ENCODE peak calls at places on chromosomes 2 and 18, in four cellular contexts. A is HL-60, F is K562, R is GM12878. J is an unnamed sample.

GRCh38 chr18:7601249-7601620 is 34.1 kb downstream of the PTPRM start:
- DNase-seq in A (no peak), F (no peak), R (no peak), J (no peak)

GRCh38 chr2:74893332-74893731 is 59.4 kb downstream of the HK2 start:
- DNase-seq in A (no peak), F (no peak), R (no peak), J (no peak)

GRCh38 chr2:228600265-228600664 is 418.8 kb upstream of the SPHKAP start:
- DNase-seq in A (no peak), F (no peak), R (no peak), J (no peak)

GRCh38 chr2:226799211-226799975 is at the start of gene IRS1:
- DNase-seq in A (no peak), F (peak), R (no peak), J (peak)

GRCh38 chr2:83585250-83585649 is 873.8 kb downstream of the SUCLG1 start:
- DNase-seq in A (no peak), F (no peak), R (no peak), J (no peak)

GRCh38 chr2:212929116-212929515 is 222.3 kb downstream of the IKZF2 start:
- DNase-seq in A (no peak), F (no peak), R (no peak), J (no peak)

GRCh38 chr2:118723394-118723793 is 124.1 kb downstream of the EN1 start:
- DNase-seq in A (no peak), F (no peak), R (no peak), J (no peak)

GRCh38 chr2:55027226-55027625 is 23.0 kb downstream of the RTN4 start:
- DNase-seq in A (no peak), F (no peak), R (no peak), J (no peak)

GRCh38 chr2:158138255-158138654 is 36.6 kb downstream of the UPP2 start:
- DNase-seq in A (no peak), F (no peak), R (no peak), J (no peak)

GRCh38 chr18:12027046-12027445 is 45.7 kb downstream of the IMPA2 start:
- DNase-seq in A (no peak), F (no peak), R (no peak), J (no peak)

GRCh38 chr2:43576983-43577892 is 18.6 kb downstream of the THADA start:
- DNase-seq in A (no peak), F (peak), R (no peak), J (no peak)

GRCh38 chr2:178317807-178318206 is 123.5 kb downstream of the OSBPL6 start:
- DNase-seq in A (no peak), F (no peak), R (no peak), J (no peak)

GRCh38 chr18:13180614-13181375 is 37.8 kb upstream of the LDLRAD4 start:
- DNase-seq in A (no peak), F (no peak), R (no peak), J (no peak)

GRCh38 chr18:7754725-7755181 is 187.6 kb downstream of the PTPRM start:
- DNase-seq in A (no peak), F (no peak), R (no peak), J (no peak)

GRCh38 chr2:228318218-228318617 is 136.7 kb upstream of the SPHKAP start:
- DNase-seq in A (no peak), F (no peak), R (no peak), J (no peak)

GRCh38 chr2:121736140-121736461 is 574 bp downstream of the NIFK start:
- DNase-seq in A (no peak), F (no peak), R (no peak), J (no peak)

GRCh38 chr2:25521665-25522387 is 151.6 kb downstream of the DTNB start:
- DNase-seq in A (no peak), F (peak), R (peak), J (no peak)

GRCh38 chr2:28274911-28275685 is 117.6 kb upstream of the FOSL2 start:
- DNase-seq in A (no peak), F (no peak), R (no peak), J (no peak)

GRCh38 chr2:223744580-223744979 is 92.8 kb downstream of the AP1S3 start:
- DNase-seq in A (no peak), F (no peak), R (no peak), J (no peak)

GRCh38 chr2:232913903-232914302 is 43.8 kb downstream of the SNORC start:
- DNase-seq in A (no peak), F (no peak), R (no peak), J (no peak)

GRCh38 chr2:55862269-55862668 is 61.3 kb downstream of the EFEMP1 start:
- DNase-seq in A (no peak), F (no peak), R (no peak), J (no peak)

GRCh38 chr2:225192869-225193268 is 150.6 kb upstream of the DOCK10 start:
- DNase-seq in A (no peak), F (no peak), R (no peak), J (no peak)

GRCh38 chr2:24926602-24927252 is 6.7 kb upstream of the ADCY3 start:
- DNase-seq in A (no peak), F (no peak), R (no peak), J (peak)

GRCh38 chr18:48475635-48476549 is 62.9 kb upstream of the CTIF start:
- DNase-seq in A (peak), F (peak), R (peak), J (no peak)

GRCh38 chr2:82636411-82637020 is 1822.6 kb downstream of the SUCLG1 start:
- DNase-seq in A (no peak), F (no peak), R (no peak), J (no peak)

GRCh38 chr2:236743623-236744280 is 174.1 kb downstream of the ACKR3 start:
- DNase-seq in A (no peak), F (no peak), R (no peak), J (no peak)

GRCh38 chr2:160457588-160457987 is 36.0 kb downstream of the RBMS1 start:
- DNase-seq in A (no peak), F (no peak), R (no peak), J (no peak)

GRCh38 chr2:8737571-8738175 is 55.8 kb downstream of the ID2 start:
- DNase-seq in A (no peak), F (no peak), R (no peak), J (no peak)

GRCh38 chr2:193847140-193847539 is 1652.4 kb upstream of the TMEFF2 start:
- DNase-seq in A (no peak), F (no peak), R (no peak), J (no peak)

GRCh38 chr2:223522796-223523195 is 79.4 kb downstream of the SCG2 start:
- DNase-seq in A (no peak), F (no peak), R (no peak), J (no peak)

GRCh38 chr2:239236043-239236807 is 164.6 kb downstream of the HDAC4 start:
- DNase-seq in A (no peak), F (peak), R (no peak), J (no peak)

GRCh38 chr2:1925928-1926327 is 181.6 kb upstream of the PXDN start:
- DNase-seq in A (no peak), F (no peak), R (no peak), J (no peak)

GRCh38 chr2:59884166-59884565 is 669.3 kb downstream of the BCL11A start:
- DNase-seq in A (no peak), F (no peak), R (no peak), J (no peak)

GRCh38 chr2:160494243-160494642 is 636 bp upstream of the RBMS1 start:
- DNase-seq in A (no peak), F (no peak), R (no peak), J (no peak)

GRCh38 chr2:64678771-64679615 is 25.3 kb upstream of the SERTAD2 start:
- DNase-seq in A (no peak), F (no peak), R (no peak), J (no peak)

GRCh38 chr2:196592331-196592911 is 47.1 kb upstream of the CCDC150 start:
- DNase-seq in A (no peak), F (no peak), R (no peak), J (peak)

GRCh38 chr2:46913471-46914381 is 1.9 kb downstream of the MCFD2 start:
- DNase-seq in A (peak), F (peak), R (no peak), J (no peak)

GRCh38 chr2:46909153-46909552 is 6.5 kb downstream of the MCFD2 start:
- DNase-seq in A (no peak), F (no peak), R (no peak), J (no peak)

GRCh38 chr2:46915281-46915810 is at the start of gene MCFD2:
- DNase-seq in A (no peak), F (peak), R (no peak), J (peak)

GRCh38 chr2:46914578-46915230 is 902 bp downstream of the MCFD2 start:
- DNase-seq in A (no peak), F (peak), R (no peak), J (no peak)

GRCh38 chr2:46909771-46910419 is 5.7 kb downstream of the MCFD2 start:
- DNase-seq in A (no peak), F (no peak), R (peak), J (peak)
- TF ChIP-seq SPI1 in A (no peak), F (no peak), R (no peak), J (no peak)

GRCh38 chr18:55543130-55543704 is 44.8 kb downstream of the TCF4 start:
- DNase-seq in A (no peak), F (no peak), R (no peak), J (no peak)
- TF ChIP-seq SPI1 in A (no peak), F (no peak), R (no peak), J (no peak)

GRCh38 chr2:172426635-172427255 is 641 bp upstream of the ITGA6 start:
- DNase-seq in A (no peak), F (no peak), R (no peak), J (no peak)

GRCh38 chr2:172427256-172427989 is at the start of gene ITGA6:
- DNase-seq in A (peak), F (peak), R (no peak), J (peak)

GRCh38 chr2:172428841-172429173 is 1.4 kb downstream of the ITGA6 start:
- DNase-seq in A (no peak), F (no peak), R (no peak), J (no peak)

GRCh38 chr2:172429351-172429968 is 2.1 kb downstream of the ITGA6 start:
- DNase-seq in A (no peak), F (no peak), R (no peak), J (no peak)

DNA sequence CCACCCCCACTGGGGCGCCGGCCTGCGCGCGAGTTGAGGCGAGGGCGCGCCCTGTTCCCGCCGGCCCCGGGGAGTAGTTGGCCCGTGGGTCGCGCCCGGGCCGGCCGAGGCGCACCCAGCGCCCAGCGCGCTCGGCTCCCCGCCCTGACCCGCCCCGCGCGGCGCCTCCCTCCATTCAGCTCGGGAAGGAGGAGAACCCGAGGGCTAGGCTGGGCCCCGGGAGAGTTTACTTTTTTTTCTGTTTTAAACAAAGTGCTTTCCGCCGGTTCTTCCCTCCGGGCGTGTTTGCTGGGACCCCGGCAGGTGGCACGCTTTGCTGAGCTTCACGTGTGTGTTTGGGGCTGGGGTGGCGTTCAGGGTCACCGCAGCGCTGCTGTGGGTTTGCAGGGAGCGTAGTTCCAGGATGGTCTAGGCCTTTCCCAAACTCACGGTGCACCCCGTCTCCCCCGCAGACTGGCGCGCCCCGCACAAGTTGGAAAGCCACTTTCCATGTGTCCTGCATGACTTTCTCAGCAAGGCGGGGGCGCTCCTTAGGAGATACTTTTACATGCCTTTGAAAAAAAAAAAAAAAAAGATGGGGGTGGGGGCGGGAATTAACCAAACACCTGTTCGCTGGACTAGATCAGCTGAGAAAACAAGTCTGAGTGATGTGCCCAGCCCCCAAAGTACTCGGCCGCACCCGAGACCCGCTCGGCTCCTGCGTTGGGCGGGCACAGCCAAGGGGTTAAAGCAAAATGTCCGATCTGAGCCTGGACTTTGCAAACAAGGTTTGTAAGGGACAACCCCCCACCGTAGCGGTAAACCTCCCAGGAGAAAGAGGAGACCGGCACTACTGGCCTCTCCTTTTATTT is 829 bp downstream of the ITGA6 start:
- DNase-seq in A (no peak), F (peak), R (no peak), J (peak)
- TF ChIP-seq SPI1 in A (no peak), F (no peak), R (no peak), J (no peak)

DNA sequence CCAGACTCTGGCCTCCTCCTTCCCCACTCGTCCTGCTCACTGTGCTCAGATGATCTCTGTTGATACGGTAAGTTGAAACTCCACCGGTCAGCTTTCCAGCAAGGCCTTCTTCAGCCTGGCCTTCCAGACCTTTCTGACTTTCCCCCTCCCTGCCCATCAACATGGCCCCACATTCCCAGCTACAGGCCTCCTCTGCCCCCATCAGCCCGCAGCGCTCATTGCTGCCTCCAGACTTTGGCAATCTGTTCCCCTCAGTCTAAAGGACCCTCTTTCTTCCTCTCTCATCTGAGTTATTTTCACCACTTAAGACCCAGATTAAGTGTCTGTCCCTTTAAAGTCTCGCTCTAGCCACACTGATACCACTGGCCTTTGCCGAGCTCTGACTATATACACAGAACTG is 10.6 kb downstream of the LOXHD1 start:
- DNase-seq in A (no peak), F (no peak), R (no peak), J (no peak)
- TF ChIP-seq SPI1 in A (no peak), F (no peak), R (no peak), J (no peak)

DNA sequence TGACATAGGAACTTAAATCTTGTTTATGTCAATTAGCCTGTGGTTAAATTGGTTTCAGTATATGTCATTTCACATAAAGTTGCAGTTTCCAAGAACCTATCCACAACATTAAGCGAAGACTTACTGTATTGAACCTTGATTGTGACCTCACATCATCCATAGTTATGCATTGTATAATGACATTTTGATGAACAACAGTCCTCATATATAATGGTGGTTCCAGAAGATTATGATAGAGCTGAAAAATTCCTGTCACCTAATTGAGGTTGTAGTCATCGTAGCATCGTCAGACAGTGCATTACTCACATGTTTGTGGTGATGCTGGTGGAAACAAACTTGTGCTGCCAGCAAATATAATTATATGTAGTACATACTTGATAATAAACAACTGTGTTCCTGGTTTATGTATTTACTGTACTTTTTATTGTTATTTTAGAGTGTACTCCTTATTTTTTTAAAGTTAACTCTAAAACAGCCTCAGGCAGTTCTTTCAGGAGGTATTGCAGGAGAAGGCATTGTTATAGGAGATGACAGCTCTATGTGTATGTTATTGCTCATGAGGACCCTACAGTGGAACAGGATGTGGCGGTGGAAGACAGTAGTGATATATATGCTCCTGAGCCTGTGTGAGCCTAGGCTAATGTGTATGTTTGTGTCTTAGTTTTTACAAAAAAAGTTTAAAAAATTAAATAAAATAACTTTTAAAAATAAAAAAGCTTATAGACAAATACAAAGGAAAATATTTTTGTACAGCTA is 56.6 kb downstream of the UBE2E3 start:
- DNase-seq in A (no peak), F (no peak), R (no peak), J (no peak)
- TF ChIP-seq SPI1 in A (no peak), F (no peak), R (no peak), J (no peak)

GRCh38 chr18:3710712-3711269 is 260.8 kb downstream of the TGIF1 start:
- DNase-seq in A (peak), F (no peak), R (no peak), J (no peak)
- TF ChIP-seq SPI1 in A (peak), F (no peak), R (no peak), J (no peak)

DNA sequence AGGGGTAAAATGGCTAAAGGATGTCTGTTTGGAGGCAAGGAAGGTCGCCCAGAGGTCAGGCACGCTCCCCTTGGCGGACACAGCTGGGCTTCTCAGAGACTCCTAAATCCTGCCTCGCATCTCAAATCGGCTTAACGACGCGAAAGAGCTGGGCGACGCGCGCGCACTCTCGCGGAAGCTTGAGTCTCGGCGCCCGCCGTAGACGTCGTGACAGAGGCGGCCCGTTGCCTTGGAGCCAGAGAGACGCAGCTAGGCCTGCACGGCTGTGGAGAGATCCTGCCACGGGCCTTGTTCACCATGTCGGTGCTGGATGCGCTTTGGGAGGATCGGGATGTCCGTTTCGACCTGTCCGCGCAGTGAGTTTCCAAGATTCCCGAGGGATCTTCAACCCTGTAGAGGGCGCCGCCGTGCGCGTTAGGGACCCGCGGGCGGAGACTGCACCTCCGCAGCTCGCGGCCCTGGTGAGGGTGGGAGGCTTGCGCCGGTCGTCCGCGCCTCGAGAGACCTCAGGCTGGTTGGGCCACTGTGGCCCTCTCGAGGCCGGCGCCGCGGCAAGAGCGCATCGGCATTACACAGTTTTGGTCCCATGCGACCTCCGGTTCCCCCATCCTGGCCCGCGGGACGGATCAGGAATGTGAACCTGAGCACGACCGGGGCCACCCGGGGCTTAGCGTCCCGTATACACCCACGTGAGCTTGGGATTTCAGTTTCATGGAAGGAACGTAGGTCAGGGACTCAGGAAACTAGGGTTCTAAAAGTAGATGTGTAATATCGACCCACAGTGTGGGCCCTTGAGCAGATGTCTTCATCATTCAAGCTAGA is at the start of gene BBS5:
- DNase-seq in A (peak), F (peak), R (peak), J (peak)
- TF ChIP-seq SPI1 in A (no peak), F (no peak), R (no peak), J (no peak)

J was measured in GM12891.